ENCODE peak calls at places on chromosomes 5 and 9, in eight cellular contexts. A is colonic mucosa; K is KBM-7; W is NCI-H1092; E is NCI-H2171; J is T47D; L is activated CD4-positive, CD25-positive, alpha-beta regulatory T cell; X is cardiac fibroblast. U is an unnamed sample.

GRCh38 chr5:141343953-141344463 is 379 bp downstream of the PCDHGA3 start:
- DNase-seq in L (no peak), J (no peak), X (no peak), W (no peak), K (no peak), E (no peak), A (no peak), U (no peak)

GRCh38 chr9:16516887-16517286 is 353.6 kb downstream of the BNC2 start:
- DNase-seq in X (peak; percentile 44), J (no peak), L (no peak), W (no peak), A (no peak), K (no peak), E (no peak), U (no peak)

GRCh38 chr5:100313657-100314056 is 221.5 kb upstream of the FAM174A start:
- DNase-seq in W (no peak), L (no peak), J (no peak), A (no peak), E (no peak), K (peak; percentile 78), X (no peak), U (no peak)

GRCh38 chr9:98823666-98824334 is 16.3 kb downstream of the GALNT12 start:
- DNase-seq in L (no peak), A (no peak), J (no peak), W (no peak), X (no peak), K (no peak), E (no peak), U (no peak)

GRCh38 chr5:1161832-1162229 is 39.6 kb upstream of the SLC6A19 start:
- DNase-seq in K (no peak), A (peak; percentile 67), L (no peak), E (no peak), X (no peak), J (no peak), W (peak; percentile 83), U (no peak)

GRCh38 chr9:99000480-99001395 is 57.0 kb downstream of the COL15A1 start:
- DNase-seq in W (peak; percentile 26), E (no peak), K (peak; percentile 73), A (peak; percentile 50), X (peak; percentile 84), L (no peak), J (no peak), U (peak; percentile 56)

GRCh38 chr5:172149073-172149472 is 39.0 kb downstream of the STK10 start:
- DNase-seq in A (no peak), W (no peak), X (peak; percentile 84), E (no peak), J (no peak), K (no peak), L (no peak), U (no peak)

GRCh38 chr9:738209-738915 is 103.1 kb upstream of the DMRT1 start:
- DNase-seq in J (no peak), A (no peak), X (peak; percentile 93), W (no peak), E (no peak), K (no peak), L (no peak), U (no peak)

GRCh38 chr5:165209101-165209727 is 1703.8 kb downstream of the MAT2B start:
- DNase-seq in J (no peak), K (peak; percentile 77), A (no peak), L (no peak), W (no peak), X (peak; percentile 39), E (no peak), U (peak; percentile 2)

GRCh38 chr5:142110046-142110531 is 1.5 kb downstream of the NDFIP1 start:
- DNase-seq in X (peak; percentile 60), A (peak; percentile 33), L (no peak), J (no peak), E (no peak), K (peak; percentile 27), W (no peak), U (peak; percentile 30)

GRCh38 chr5:77391240-77391765 is 100.8 kb downstream of the WDR41 start:
- DNase-seq in W (no peak), A (no peak), L (no peak), X (no peak), K (no peak), E (no peak), J (no peak), U (no peak)

GRCh38 chr9:19127881-19128719 is 808 bp upstream of the PLIN2 start:
- DNase-seq in X (peak; percentile 55), W (no peak), E (no peak), A (peak; percentile 50), K (no peak), L (no peak), J (no peak), U (no peak)

U was measured in NCI-H1694 treated with DMSO at 0.1 percent for 48 hours.